ENCODE peak calls at places on chromosomes 3 and 15, in five cellular contexts. H is left cardiac atrium; E is activated CD4-positive, alpha-beta T cell treated with anti-CD3 and anti-CD28 coated beads for 48 hours; L is midbrain; T is neuronal stem cell. A is an unnamed sample.
A peak's percentile ranks its signal among the peaks of the same experiment; 100 is the strongest.

GRCh38 chr3:30680789-30681188 is 74.4 kb downstream of the TGFBR2 start:
- DNase-seq in H (no peak), E (no peak), L (peak; percentile 82), T (peak; percentile 54), A (no peak)

GRCh38 chr3:69696365-69696764 is 42.9 kb upstream of the MITF start:
- DNase-seq in H (no peak), E (no peak), L (no peak), T (no peak), A (no peak)

GRCh38 chr3:2535206-2535605 is 436.5 kb downstream of the CNTN4 start:
- DNase-seq in H (no peak), E (no peak), L (no peak), T (no peak), A (no peak)

GRCh38 chr3:21942328-21942727 is 191.3 kb upstream of the ZNF385D start:
- DNase-seq in H (no peak), E (no peak), L (no peak), T (no peak), A (no peak)

GRCh38 chr15:30882861-30883433 is 20.8 kb upstream of the FAN1 start:
- DNase-seq in H (no peak), E (peak; percentile 58), L (no peak), T (no peak), A (no peak)

GRCh38 chr3:11661827-11662226 is 18.1 kb upstream of the VGLL4 start:
- DNase-seq in H (no peak), E (no peak), L (no peak), T (no peak), A (no peak)

GRCh38 chr15:59349715-59350420 is 22.8 kb downstream of the MYO1E start:
- DNase-seq in H (peak; percentile 36), E (peak; percentile 38), L (no peak), T (no peak), A (no peak)

GRCh38 chr3:152460936-152461335 is 192.2 kb downstream of the MBNL1 start:
- DNase-seq in H (no peak), E (no peak), L (peak; percentile 34), T (no peak), A (no peak)

GRCh38 chr3:181358555-181358954 is 353.2 kb upstream of the SOX2 start:
- DNase-seq in H (no peak), E (no peak), L (no peak), T (no peak), A (no peak)

GRCh38 chr3:117928836-117929235 is 1105.8 kb downstream of the IGSF11 start:
- DNase-seq in H (no peak), E (no peak), L (no peak), T (no peak), A (no peak)

GRCh38 chr3:186487819-186488218 is 56.4 kb downstream of the CRYGS start:
- DNase-seq in H (no peak), E (no peak), L (no peak), T (no peak), A (no peak)

GRCh38 chr15:99507016-99507731 is 58.6 kb upstream of the MEF2A start:
- DNase-seq in H (peak; percentile 76), E (no peak), L (no peak), T (no peak), A (no peak)

GRCh38 chr3:126128504-126129407 is 44.8 kb upstream of the SLC41A3 start:
- DNase-seq in H (peak; percentile 17), E (no peak), L (no peak), T (no peak), A (no peak)

GRCh38 chr3:150132101-150132749 is 161.5 kb upstream of the PFN2 start:
- DNase-seq in H (no peak), E (no peak), L (no peak), T (no peak), A (no peak)

GRCh38 chr15:83164409-83165404 is 42.9 kb downstream of the HDGFL3 start:
- DNase-seq in H (no peak), E (no peak), L (no peak), T (no peak), A (no peak)

GRCh38 chr15:77846360-77846759 is 213.6 kb upstream of the LINGO1 start:
- DNase-seq in H (no peak), E (no peak), L (no peak), T (no peak), A (no peak)

GRCh38 chr3:46733026-46733800 is 15.5 kb upstream of the PRSS50 start:
- DNase-seq in H (no peak), E (no peak), L (no peak), T (no peak), A (no peak)

GRCh38 chr15:71049706-71050422 is 65.4 kb upstream of the THSD4 start:
- DNase-seq in H (no peak), E (no peak), L (no peak), T (no peak), A (no peak)

GRCh38 chr3:43861635-43862034 is 170.9 kb downstream of the ABHD5 start:
- DNase-seq in H (no peak), E (no peak), L (no peak), T (no peak), A (no peak)

GRCh38 chr3:122555275-122556071 is 8.6 kb downstream of the PARP9 start:
- DNase-seq in H (no peak), E (no peak), L (no peak), T (no peak), A (no peak)

GRCh38 chr15:96626936-96627577 is 296.6 kb downstream of the NR2F2 start:
- DNase-seq in H (peak; percentile 36), E (no peak), L (no peak), T (no peak), A (peak; percentile 8)

GRCh38 chr3:100412897-100413590 is 11.7 kb downstream of the LNP1 start:
- DNase-seq in H (no peak), E (no peak), L (no peak), T (no peak), A (no peak)

GRCh38 chr3:188211476-188211875 is 57.5 kb downstream of the LPP start:
- DNase-seq in H (no peak), E (no peak), L (no peak), T (no peak), A (no peak)

GRCh38 chr15:39778031-39778430 is 4.6 kb downstream of the FSIP1 start:
- DNase-seq in H (no peak), E (no peak), L (no peak), T (no peak), A (no peak)

GRCh38 chr3:58531956-58532355 is 5.0 kb downstream of the ACOX2 start:
- DNase-seq in H (no peak), E (no peak), L (no peak), T (no peak), A (no peak)

GRCh38 chr3:106120334-106120733 is 251.5 kb upstream of the CBLB start:
- DNase-seq in H (no peak), E (no peak), L (no peak), T (no peak), A (no peak)

GRCh38 chr3:53160660-53161344 is at the start of gene PRKCD:
- DNase-seq in H (peak; percentile 89), E (peak; percentile 79), L (peak; percentile 85), T (peak; percentile 64), A (peak; percentile 92)

GRCh38 chr3:161854232-161854771 is 357.7 kb downstream of the OTOL1 start:
- DNase-seq in H (no peak), E (peak; percentile 35), L (no peak), T (no peak), A (no peak)

GRCh38 chr3:191531434-191531833 is 70.5 kb downstream of the PYDC2 start:
- DNase-seq in H (no peak), E (no peak), L (no peak), T (no peak), A (no peak)

GRCh38 chr3:102235679-102236078 is 199.1 kb upstream of the ZPLD1 start:
- DNase-seq in H (no peak), E (no peak), L (no peak), T (no peak), A (no peak)

GRCh38 chr3:35638640-35639250 is 580 bp upstream of the ARPP21 start:
- DNase-seq in H (no peak), E (no peak), L (no peak), T (no peak), A (peak; percentile 9)

GRCh38 chr3:26233374-26233773 is 389.2 kb upstream of the LRRC3B start:
- DNase-seq in H (no peak), E (no peak), L (no peak), T (no peak), A (no peak)

A was measured in thyroid gland.